ENCODE peak calls at places on chromosome 22, in seven cellular contexts. N is K562, O is neural progenitor cell, G is colonic mucosa, L is PC-3, R is neuronal stem cell, U is HCT116. A is an unnamed sample.

GRCh38 chr22:38172489-38173155 is 9.0 kb downstream of the PLA2G6 start:
- DNase-seq in U (no peak), O (no peak), R (no peak), G (peak; percentile 81), L (peak; percentile 13), N (no peak), A (no peak)

GRCh38 chr22:22520667-22521602 is 865 bp upstream of the ZNF280A start:
- DNase-seq in L (peak; percentile 4), G (no peak), O (peak; percentile 30), N (peak; percentile 93), R (no peak), U (no peak), A (no peak)

GRCh38 chr22:40637181-40638150 is 947 bp upstream of the MRTFA start:
- DNase-seq in O (no peak), G (peak; percentile 43), L (peak; percentile 7), U (no peak), N (peak; percentile 42), R (no peak), A (peak; percentile 68)

GRCh38 chr22:32880906-32881596 is 79.5 kb downstream of the TIMP3 start:
- DNase-seq in O (no peak), U (no peak), R (no peak), G (peak; percentile 56), L (no peak), N (peak; percentile 93), A (no peak)

GRCh38 chr22:39724390-39724789 is 153.8 kb downstream of the CACNA1I start:
- DNase-seq in O (no peak), G (no peak), U (peak; percentile 32), N (peak; percentile 59), L (no peak), R (no peak), A (peak; percentile 90)

GRCh38 chr22:44400763-44401060 is 88.0 kb upstream of the SHISAL1 start:
- DNase-seq in O (no peak), L (no peak), U (no peak), G (no peak), R (no peak), N (no peak), A (no peak)

GRCh38 chr22:19962909-19963806 is 21.5 kb upstream of the TXNRD2 start:
- DNase-seq in R (no peak), G (peak; percentile 96), U (peak; percentile 86), O (no peak), L (peak; percentile 92), N (no peak), A (no peak)

GRCh38 chr22:47865626-47866025 is 1103.2 kb downstream of the TBC1D22A start:
- DNase-seq in N (no peak), G (no peak), R (no peak), U (no peak), L (no peak), O (no peak), A (no peak)

GRCh38 chr22:49099496-49100124 is 728.1 kb downstream of the BRD1 start:
- DNase-seq in G (no peak), L (peak; percentile 4), R (no peak), U (peak; percentile 45), N (no peak), O (no peak), A (no peak)

GRCh38 chr22:29093980-29094379 is 21.1 kb downstream of the KREMEN1 start:
- DNase-seq in U (no peak), R (no peak), N (no peak), G (no peak), L (no peak), O (no peak), A (no peak)

GRCh38 chr22:32331236-32331917 is 26.3 kb upstream of the RFPL3 start:
- DNase-seq in N (no peak), L (no peak), R (no peak), O (no peak), U (no peak), G (no peak), A (no peak)

GRCh38 chr22:25419247-25420113 is 145.0 kb upstream of the GRK3 start:
- DNase-seq in O (no peak), N (peak; percentile 24), R (no peak), L (no peak), G (peak; percentile 42), U (no peak), A (no peak)

GRCh38 chr22:25420925-25421904 is 143.3 kb upstream of the GRK3 start:
- DNase-seq in L (no peak), N (no peak), R (no peak), U (no peak), G (no peak), O (peak; percentile 69), A (no peak)

GRCh38 chr22:25417792-25418191 is 146.7 kb upstream of the GRK3 start:
- DNase-seq in O (no peak), L (no peak), U (no peak), R (no peak), G (no peak), N (no peak), A (no peak)

DNA sequence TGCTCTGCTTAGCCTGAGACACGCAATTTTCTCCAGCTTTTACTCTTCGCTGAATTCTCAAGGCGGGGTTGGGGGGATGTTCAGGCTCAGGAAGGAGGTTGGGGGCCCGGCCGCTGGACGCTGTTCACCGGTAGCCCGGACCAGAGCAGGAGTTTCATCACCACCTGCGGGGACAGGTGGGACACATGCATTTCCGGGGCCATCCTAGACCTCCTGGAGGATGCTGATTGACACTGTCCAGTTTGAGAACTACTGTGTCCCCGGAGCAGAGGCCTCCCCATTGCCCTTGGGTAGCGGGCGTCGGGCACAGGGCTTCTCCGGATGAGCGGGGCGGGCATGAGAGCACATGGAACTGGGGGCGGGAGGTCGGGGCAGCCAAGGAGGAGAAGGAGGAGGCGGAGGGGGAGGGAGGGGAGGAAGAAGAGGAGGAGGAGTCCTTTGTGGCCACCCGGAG is 144.0 kb upstream of the GRK3 start:
- DNase-seq in N (no peak), U (no peak), R (no peak), G (peak; percentile 27), O (no peak), L (no peak), A (no peak)
- H3K4me3 ChIP-seq in N (no peak overlapping the region), U (no peak overlapping the region), R (peak overlapping the region; percentile 82), G (peak overlapping the region; percentile 29), O (peak overlapping the region; percentile 74), L (no peak overlapping the region), A (no peak overlapping the region)

GRCh38 chr22:36136475-36136874 is 24.1 kb downstream of the APOL3 start:
- DNase-seq in G (no peak), L (peak; percentile 41), O (no peak), U (no peak), R (no peak), N (no peak), A (no peak)
- H3K9ac ChIP-seq in G (no peak overlapping the region), L (no peak overlapping the region), O (no peak overlapping the region), U (no peak overlapping the region), R (no peak overlapping the region), N (no peak overlapping the region), A (no peak overlapping the region)

DNA sequence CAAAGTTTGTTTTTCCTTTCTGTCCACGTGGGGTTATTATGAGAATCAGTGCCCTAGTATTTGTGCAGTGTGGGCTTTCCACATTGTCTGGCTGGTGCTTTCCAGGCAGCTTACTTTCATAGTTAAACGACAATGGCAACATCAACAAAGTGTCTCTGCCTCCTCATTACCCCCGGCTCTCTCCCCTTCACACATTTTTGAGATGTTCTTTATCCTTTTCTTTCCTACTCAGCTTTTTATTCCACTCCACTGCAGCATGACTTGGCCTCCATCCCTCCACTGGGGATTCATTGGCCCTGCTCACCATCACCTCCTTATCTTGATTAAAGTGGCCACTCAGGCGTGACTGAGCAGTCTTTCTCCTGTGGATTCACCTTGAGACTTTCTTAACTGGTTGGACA is 19.1 kb downstream of the SPECC1L start:
- DNase-seq in U (no peak), O (peak; percentile 54), R (peak; percentile 37), N (peak; percentile 58), G (no peak), L (no peak), A (peak; percentile 37)
- H3K27ac ChIP-seq in U (no peak overlapping the region), O (peak overlapping the region; percentile 4), R (peak overlapping the region; percentile 17), N (peak overlapping the region; percentile 52), G (peak overlapping the region; percentile 27), L (no peak overlapping the region), A (no peak overlapping the region)

GRCh38 chr22:50309601-50309991 is 2.1 kb upstream of the PLXNB2 start:
- DNase-seq in L (no peak), G (no peak), U (no peak), N (no peak), O (no peak), R (no peak), A (no peak)

GRCh38 chr22:50306753-50307749 is at the start of gene PLXNB2:
- DNase-seq in U (peak; percentile 56), O (peak; percentile 93), L (peak; percentile 72), G (peak; percentile 83), N (peak; percentile 85), R (peak; percentile 82), A (peak; percentile 89)

GRCh38 chr22:50308986-50309600 is 1.6 kb upstream of the PLXNB2 start:
- DNase-seq in R (no peak), N (no peak), U (no peak), L (no peak), O (no peak), G (no peak), A (no peak)

GRCh38 chr22:50308597-50308935 is 1.1 kb upstream of the PLXNB2 start:
- DNase-seq in O (peak; percentile 39), L (no peak), N (peak; percentile 82), G (peak; percentile 72), R (no peak), U (no peak), A (no peak)

DNA sequence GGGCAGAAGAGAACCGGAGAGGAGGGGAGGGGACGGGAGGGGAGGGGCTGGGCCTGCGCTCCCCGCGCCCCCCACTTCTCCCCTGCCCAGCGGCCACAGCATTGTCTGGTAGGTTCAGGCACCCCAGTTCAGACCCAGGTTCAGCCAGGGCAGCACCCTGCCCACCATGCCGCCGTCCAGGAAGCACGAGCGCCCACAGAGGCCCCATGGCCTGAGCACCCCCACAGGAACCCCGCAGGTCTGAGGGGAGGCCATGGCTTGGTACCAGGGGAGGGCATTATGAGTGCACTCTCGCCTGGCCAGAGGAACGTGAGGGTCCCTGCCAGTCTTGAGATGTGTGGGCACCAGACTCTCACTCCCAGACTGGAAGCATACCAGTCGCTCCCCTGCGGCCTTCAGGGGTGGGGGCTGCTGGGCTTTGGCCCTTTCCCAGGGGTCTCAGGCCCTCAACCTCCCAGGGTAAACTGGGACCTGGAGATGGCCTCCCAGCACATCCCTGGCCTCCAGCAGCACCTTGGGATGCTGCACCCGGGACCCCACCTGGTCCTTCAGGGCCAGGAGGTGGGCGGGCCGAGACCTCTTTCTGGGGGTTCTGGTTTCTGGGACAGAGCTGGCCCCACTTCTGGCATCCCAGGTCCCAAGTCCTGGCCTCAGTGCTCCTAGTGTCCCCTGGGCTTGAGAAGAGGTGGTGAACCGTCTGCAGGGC is 598 bp upstream of the PLXNB2 start:
- DNase-seq in R (no peak), N (no peak), G (peak; percentile 42), U (no peak), L (no peak), O (no peak), A (no peak)
- H3K4me3 ChIP-seq in R (no peak overlapping the region), N (no peak overlapping the region), G (no peak overlapping the region), U (no peak overlapping the region), L (no peak overlapping the region), O (no peak overlapping the region), A (no peak overlapping the region)

GRCh38 chr22:36355362-36355761 is 32.4 kb downstream of the MYH9 start:
- DNase-seq in U (no peak), N (no peak), O (no peak), L (no peak), R (no peak), G (no peak), A (no peak)
- H3K9ac ChIP-seq in U (no peak overlapping the region), N (peak overlapping the region; percentile 26), O (no peak overlapping the region), L (no peak overlapping the region), R (no peak overlapping the region), G (peak overlapping the region; percentile 31), A (no peak overlapping the region)